ENCODE peak calls at places on chromosomes 6 and 20, in eight cellular contexts. One of them, this sample, is unnamed. For H3K4me1 and H3K36me3, the result is how much of the 10 kb centered on the place peaks cover.

GRCh38 chr6:168021581-168021980 is 24.1 kb downstream of the KIF25 start:
- DNase-seq in PC-3: no peak
- DNase-seq in lower lobe of right lung: no peak
- DNase-seq in neural progenitor cell: no peak
- DNase-seq in spleen: no peak
- DNase-seq in heart right ventricle: no peak
- DNase-seq in left ventricle myocardium inferior: no peak
- DNase-seq in fibroblast of lung: no peak
- DNase-seq in this sample: no peak

GRCh38 chr20:13085275-13085674 is 76.5 kb downstream of the SPTLC3 start:
- DNase-seq in PC-3: peak
- DNase-seq in lower lobe of right lung: no peak
- DNase-seq in neural progenitor cell: no peak
- DNase-seq in spleen: no peak
- DNase-seq in heart right ventricle: no peak
- DNase-seq in left ventricle myocardium inferior: no peak
- DNase-seq in fibroblast of lung: peak
- DNase-seq in this sample: no peak

GRCh38 chr6:150211700-150212615 is 69.1 kb downstream of the PPP1R14C start:
- DNase-seq in PC-3: no peak
- DNase-seq in lower lobe of right lung: no peak
- DNase-seq in neural progenitor cell: no peak
- DNase-seq in spleen: no peak
- DNase-seq in heart right ventricle: no peak
- DNase-seq in left ventricle myocardium inferior: no peak
- DNase-seq in fibroblast of lung: no peak
- DNase-seq in this sample: no peak

GRCh38 chr20:51184289-51184688 is 161.4 kb upstream of the KCNG1 start:
- DNase-seq in PC-3: no peak
- DNase-seq in lower lobe of right lung: no peak
- DNase-seq in neural progenitor cell: peak
- DNase-seq in spleen: no peak
- DNase-seq in heart right ventricle: no peak
- DNase-seq in left ventricle myocardium inferior: no peak
- DNase-seq in fibroblast of lung: peak
- DNase-seq in this sample: no peak

GRCh38 chr20:40843251-40843650 is 154.2 kb upstream of the MAFB start:
- DNase-seq in PC-3: no peak
- DNase-seq in lower lobe of right lung: no peak
- DNase-seq in neural progenitor cell: no peak
- DNase-seq in spleen: no peak
- DNase-seq in heart right ventricle: no peak
- DNase-seq in left ventricle myocardium inferior: no peak
- DNase-seq in fibroblast of lung: peak
- DNase-seq in this sample: no peak

GRCh38 chr6:12182676-12183075 is 107.5 kb upstream of the EDN1 start:
- DNase-seq in PC-3: peak
- DNase-seq in lower lobe of right lung: no peak
- DNase-seq in neural progenitor cell: no peak
- DNase-seq in spleen: no peak
- DNase-seq in heart right ventricle: no peak
- DNase-seq in left ventricle myocardium inferior: no peak
- DNase-seq in fibroblast of lung: peak
- DNase-seq in this sample: no peak

GRCh38 chr6:108655840-108656650 is 95.3 kb downstream of the FOXO3 start:
- DNase-seq in PC-3: no peak
- DNase-seq in lower lobe of right lung: no peak
- DNase-seq in neural progenitor cell: no peak
- DNase-seq in spleen: no peak
- DNase-seq in heart right ventricle: no peak
- DNase-seq in left ventricle myocardium inferior: no peak
- DNase-seq in fibroblast of lung: peak
- DNase-seq in this sample: no peak

GRCh38 chr6:141347906-141348492 is 784.7 kb upstream of the GJE1 start:
- DNase-seq in PC-3: no peak
- DNase-seq in lower lobe of right lung: no peak
- DNase-seq in neural progenitor cell: no peak
- DNase-seq in spleen: no peak
- DNase-seq in heart right ventricle: no peak
- DNase-seq in left ventricle myocardium inferior: no peak
- DNase-seq in fibroblast of lung: no peak
- DNase-seq in this sample: no peak

GRCh38 chr20:37518606-37519507 is 2.2 kb upstream of the NNAT start:
- DNase-seq in PC-3: no peak
- DNase-seq in lower lobe of right lung: peak
- DNase-seq in neural progenitor cell: peak
- DNase-seq in spleen: no peak
- DNase-seq in heart right ventricle: peak
- DNase-seq in left ventricle myocardium inferior: peak
- DNase-seq in fibroblast of lung: no peak
- DNase-seq in this sample: peak

GRCh38 chr6:78598966-78599365 is 268.4 kb upstream of the IRAK1BP1 start:
- DNase-seq in PC-3: peak
- DNase-seq in lower lobe of right lung: no peak
- DNase-seq in neural progenitor cell: no peak
- DNase-seq in spleen: no peak
- DNase-seq in heart right ventricle: no peak
- DNase-seq in left ventricle myocardium inferior: no peak
- DNase-seq in fibroblast of lung: peak
- DNase-seq in this sample: no peak

GRCh38 chr6:149079911-149080501 is 237.5 kb upstream of the TAB2 start:
- DNase-seq in PC-3: no peak
- DNase-seq in lower lobe of right lung: no peak
- DNase-seq in neural progenitor cell: no peak
- DNase-seq in spleen: no peak
- DNase-seq in heart right ventricle: peak
- DNase-seq in left ventricle myocardium inferior: peak
- DNase-seq in fibroblast of lung: peak
- DNase-seq in this sample: no peak

GRCh38 chr6:119116712-119117281 is 38.3 kb upstream of the FAM184A start:
- DNase-seq in PC-3: no peak
- DNase-seq in lower lobe of right lung: no peak
- DNase-seq in neural progenitor cell: no peak
- DNase-seq in spleen: no peak
- DNase-seq in heart right ventricle: no peak
- DNase-seq in left ventricle myocardium inferior: no peak
- DNase-seq in fibroblast of lung: no peak
- DNase-seq in this sample: no peak

GRCh38 chr6:34036357-34037069 is 109.4 kb downstream of the GRM4 start:
- DNase-seq in PC-3: no peak
- DNase-seq in lower lobe of right lung: no peak
- DNase-seq in neural progenitor cell: no peak
- DNase-seq in spleen: no peak
- DNase-seq in heart right ventricle: no peak
- DNase-seq in left ventricle myocardium inferior: no peak
- DNase-seq in fibroblast of lung: no peak
- DNase-seq in this sample: no peak

GRCh38 chr6:96394727-96395126 is 126.9 kb upstream of the UFL1 start:
- DNase-seq in PC-3: peak
- DNase-seq in lower lobe of right lung: no peak
- DNase-seq in neural progenitor cell: peak
- DNase-seq in spleen: no peak
- DNase-seq in heart right ventricle: no peak
- DNase-seq in left ventricle myocardium inferior: no peak
- DNase-seq in fibroblast of lung: no peak
- DNase-seq in this sample: no peak

GRCh38 chr6:152459245-152459644 is 177.9 kb downstream of the SYNE1 start:
- DNase-seq in PC-3: no peak
- DNase-seq in lower lobe of right lung: no peak
- DNase-seq in neural progenitor cell: no peak
- DNase-seq in spleen: no peak
- DNase-seq in heart right ventricle: no peak
- DNase-seq in left ventricle myocardium inferior: no peak
- DNase-seq in fibroblast of lung: no peak
- DNase-seq in this sample: no peak

GRCh38 chr6:45590225-45590624 is 212.5 kb upstream of the SUPT3H start:
- DNase-seq in PC-3: peak
- DNase-seq in lower lobe of right lung: no peak
- DNase-seq in neural progenitor cell: no peak
- DNase-seq in spleen: no peak
- DNase-seq in heart right ventricle: no peak
- DNase-seq in left ventricle myocardium inferior: no peak
- DNase-seq in fibroblast of lung: peak
- DNase-seq in this sample: no peak

GRCh38 chr6:52419809-52420667 is at the start of gene EFHC1:
- DNase-seq in PC-3: peak
- DNase-seq in lower lobe of right lung: peak
- DNase-seq in neural progenitor cell: peak
- DNase-seq in spleen: peak
- DNase-seq in heart right ventricle: peak
- DNase-seq in left ventricle myocardium inferior: peak
- DNase-seq in fibroblast of lung: peak
- DNase-seq in this sample: peak

DNA sequence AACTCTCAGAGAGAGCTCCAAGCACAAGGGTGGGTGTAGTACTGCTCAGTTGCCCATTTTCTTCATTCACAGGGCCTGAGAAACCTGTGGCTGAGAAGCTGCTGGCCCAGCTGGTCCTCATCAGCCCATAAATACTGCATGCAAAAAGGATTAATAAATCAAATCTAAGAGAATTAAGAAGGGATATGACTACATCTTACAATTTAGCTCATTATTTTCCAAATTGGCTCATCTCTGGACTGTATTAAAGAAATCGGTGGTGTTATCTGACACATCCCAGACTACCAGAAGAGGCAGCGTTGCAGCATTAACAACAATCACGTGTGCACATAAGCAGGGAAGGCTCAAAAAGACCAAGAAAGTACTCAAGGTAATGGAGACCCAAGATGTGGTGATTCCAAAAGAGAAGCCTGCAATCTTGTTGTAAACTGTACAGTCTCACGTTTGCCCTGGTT is 90.7 kb downstream of the CD24 start:
- DNase-seq in PC-3: peak
- DNase-seq in lower lobe of right lung: no peak
- DNase-seq in neural progenitor cell: peak
- DNase-seq in spleen: no peak
- DNase-seq in heart right ventricle: no peak
- DNase-seq in left ventricle myocardium inferior: no peak
- DNase-seq in fibroblast of lung: no peak
- DNase-seq in this sample: no peak
- TF ChIP-seq CTCF in PC-3: peak
- TF ChIP-seq CTCF in lower lobe of right lung: no peak
- TF ChIP-seq CTCF in neural progenitor cell: peak
- TF ChIP-seq CTCF in spleen: no peak
- TF ChIP-seq CTCF in heart right ventricle: no peak
- TF ChIP-seq CTCF in left ventricle myocardium inferior: no peak
- TF ChIP-seq CTCF in fibroblast of lung: no peak
- TF ChIP-seq CTCF in this sample: no peak

GRCh38 chr6:112113371-112113770 is 26.0 kb downstream of the FAM229B start:
- DNase-seq in PC-3: no peak
- DNase-seq in lower lobe of right lung: no peak
- DNase-seq in neural progenitor cell: no peak
- DNase-seq in spleen: no peak
- DNase-seq in heart right ventricle: no peak
- DNase-seq in left ventricle myocardium inferior: no peak
- DNase-seq in fibroblast of lung: peak
- DNase-seq in this sample: no peak

GRCh38 chr6:112117554-112117953 is 30.2 kb downstream of the FAM229B start:
- DNase-seq in PC-3: peak
- DNase-seq in lower lobe of right lung: no peak
- DNase-seq in neural progenitor cell: no peak
- DNase-seq in spleen: no peak
- DNase-seq in heart right ventricle: no peak
- DNase-seq in left ventricle myocardium inferior: no peak
- DNase-seq in fibroblast of lung: no peak
- DNase-seq in this sample: no peak

GRCh38 chr6:112116215-112116614 is 28.8 kb downstream of the FAM229B start:
- DNase-seq in PC-3: no peak
- DNase-seq in lower lobe of right lung: no peak
- DNase-seq in neural progenitor cell: no peak
- DNase-seq in spleen: no peak
- DNase-seq in heart right ventricle: no peak
- DNase-seq in left ventricle myocardium inferior: no peak
- DNase-seq in fibroblast of lung: no peak
- DNase-seq in this sample: no peak

GRCh38 chr6:112113918-112114317 is 26.5 kb downstream of the FAM229B start:
- DNase-seq in PC-3: no peak
- DNase-seq in lower lobe of right lung: no peak
- DNase-seq in neural progenitor cell: no peak
- DNase-seq in spleen: no peak
- DNase-seq in heart right ventricle: no peak
- DNase-seq in left ventricle myocardium inferior: no peak
- DNase-seq in fibroblast of lung: no peak
- DNase-seq in this sample: no peak

GRCh38 chr6:112114577-112115223 is 27.3 kb downstream of the FAM229B start:
- DNase-seq in PC-3: no peak
- DNase-seq in lower lobe of right lung: no peak
- DNase-seq in neural progenitor cell: no peak
- DNase-seq in spleen: no peak
- DNase-seq in heart right ventricle: no peak
- DNase-seq in left ventricle myocardium inferior: no peak
- DNase-seq in fibroblast of lung: no peak
- DNase-seq in this sample: no peak
- H3K4me1 ChIP-seq in PC-3: under half
- H3K4me1 ChIP-seq in lower lobe of right lung: under half
- H3K4me1 ChIP-seq in neural progenitor cell: under half
- H3K4me1 ChIP-seq in spleen: under half
- H3K4me1 ChIP-seq in heart right ventricle: under half
- H3K4me1 ChIP-seq in left ventricle myocardium inferior: under half
- H3K4me1 ChIP-seq in fibroblast of lung: under half
- H3K4me1 ChIP-seq in this sample: under half

GRCh38 chr6:20441236-20441635 is 39.6 kb downstream of the E2F3 start:
- DNase-seq in PC-3: no peak
- DNase-seq in lower lobe of right lung: no peak
- DNase-seq in neural progenitor cell: no peak
- DNase-seq in spleen: no peak
- DNase-seq in heart right ventricle: no peak
- DNase-seq in left ventricle myocardium inferior: no peak
- DNase-seq in fibroblast of lung: no peak
- DNase-seq in this sample: no peak
- H3K36me3 ChIP-seq in PC-3: under half
- H3K36me3 ChIP-seq in lower lobe of right lung: under half
- H3K36me3 ChIP-seq in neural progenitor cell: under half
- H3K36me3 ChIP-seq in spleen: under half
- H3K36me3 ChIP-seq in heart right ventricle: under half
- H3K36me3 ChIP-seq in left ventricle myocardium inferior: under half
- H3K36me3 ChIP-seq in fibroblast of lung: under half
- H3K36me3 ChIP-seq in this sample: under half

GRCh38 chr20:21124190-21124589 is 1.7 kb upstream of the KIZ start:
- DNase-seq in PC-3: no peak
- DNase-seq in lower lobe of right lung: no peak
- DNase-seq in neural progenitor cell: no peak
- DNase-seq in spleen: no peak
- DNase-seq in heart right ventricle: no peak
- DNase-seq in left ventricle myocardium inferior: no peak
- DNase-seq in fibroblast of lung: no peak
- DNase-seq in this sample: no peak

GRCh38 chr20:21125849-21126840 is at the start of gene KIZ:
- DNase-seq in PC-3: peak
- DNase-seq in lower lobe of right lung: peak
- DNase-seq in neural progenitor cell: peak
- DNase-seq in spleen: peak
- DNase-seq in heart right ventricle: peak
- DNase-seq in left ventricle myocardium inferior: peak
- DNase-seq in fibroblast of lung: peak
- DNase-seq in this sample: peak

GRCh38 chr20:21129861-21130260 is 4.0 kb downstream of the KIZ start:
- DNase-seq in PC-3: no peak
- DNase-seq in lower lobe of right lung: no peak
- DNase-seq in neural progenitor cell: no peak
- DNase-seq in spleen: no peak
- DNase-seq in heart right ventricle: no peak
- DNase-seq in left ventricle myocardium inferior: no peak
- DNase-seq in fibroblast of lung: no peak
- DNase-seq in this sample: no peak

GRCh38 chr20:21127201-21127981 is 1.5 kb downstream of the KIZ start:
- DNase-seq in PC-3: peak
- DNase-seq in lower lobe of right lung: no peak
- DNase-seq in neural progenitor cell: no peak
- DNase-seq in spleen: no peak
- DNase-seq in heart right ventricle: no peak
- DNase-seq in left ventricle myocardium inferior: no peak
- DNase-seq in fibroblast of lung: no peak
- DNase-seq in this sample: no peak

GRCh38 chr20:21125072-21125848 is 622 bp upstream of the KIZ start:
- DNase-seq in PC-3: peak
- DNase-seq in lower lobe of right lung: peak
- DNase-seq in neural progenitor cell: peak
- DNase-seq in spleen: peak
- DNase-seq in heart right ventricle: peak
- DNase-seq in left ventricle myocardium inferior: no peak
- DNase-seq in fibroblast of lung: peak
- DNase-seq in this sample: peak
- TF ChIP-seq CTCF in PC-3: peak
- TF ChIP-seq CTCF in lower lobe of right lung: no peak
- TF ChIP-seq CTCF in neural progenitor cell: peak
- TF ChIP-seq CTCF in spleen: no peak
- TF ChIP-seq CTCF in heart right ventricle: peak
- TF ChIP-seq CTCF in left ventricle myocardium inferior: peak
- TF ChIP-seq CTCF in fibroblast of lung: no peak
- TF ChIP-seq CTCF in this sample: no peak

This sample was measured in mucosa of descending colon.